ENCODE peak calls at places on chromosomes 12 and 14, in nine cellular contexts. P, D, U, Q, L, O, J, T and B are unnamed samples.

GRCh38 chr14:68687746-68688145 is 105.1 kb downstream of the ZFP36L1 start:
- DNase-seq in P (no peak), D (no peak), U (no peak), Q (no peak), L (no peak), O (no peak), J (no peak), T (no peak), B (no peak)

GRCh38 chr12:19759229-19759628 is 319.9 kb downstream of the AEBP2 start:
- DNase-seq in P (no peak), D (no peak), U (no peak), Q (no peak), L (no peak), O (no peak), J (no peak), T (no peak), B (no peak)

GRCh38 chr14:32298346-32298745 is 30.8 kb upstream of the AKAP6 start:
- DNase-seq in P (no peak), D (no peak), U (no peak), Q (no peak), L (no peak), O (no peak), J (no peak), T (no peak), B (no peak)

GRCh38 chr12:2273288-2273687 is 220.5 kb downstream of the CACNA1C start:
- DNase-seq in P (no peak), D (no peak), U (no peak), Q (no peak), L (no peak), O (no peak), J (no peak), T (no peak), B (no peak)

GRCh38 chr12:1912580-1913376 is 5.7 kb downstream of the CACNA2D4 start:
- DNase-seq in P (no peak), D (no peak), U (no peak), Q (peak), L (peak), O (no peak), J (no peak), T (no peak), B (peak)

GRCh38 chr12:9378430-9378835 is 170.2 kb upstream of the PZP start:
- DNase-seq in P (no peak), D (no peak), U (no peak), Q (no peak), L (peak), O (no peak), J (no peak), T (peak), B (no peak)

GRCh38 chr14:89600950-89601826 is 184.2 kb upstream of the FOXN3 start:
- DNase-seq in P (no peak), D (no peak), U (no peak), Q (no peak), L (no peak), O (no peak), J (no peak), T (no peak), B (no peak)

GRCh38 chr14:68249534-68250517 is 430.2 kb downstream of the RAD51B start:
- DNase-seq in P (peak), D (no peak), U (no peak), Q (no peak), L (no peak), O (no peak), J (no peak), T (no peak), B (no peak)

GRCh38 chr12:64373204-64373603 is 17.4 kb downstream of the C12orf56 start:
- DNase-seq in P (no peak), D (no peak), U (no peak), Q (no peak), L (no peak), O (no peak), J (no peak), T (no peak), B (no peak)

GRCh38 chr14:93112891-93113677 is 2.6 kb downstream of the ITPK1 start:
- DNase-seq in P (peak), D (peak), U (peak), Q (peak), L (peak), O (no peak), J (peak), T (peak), B (no peak)

GRCh38 chr12:67472551-67472950 is 176.0 kb upstream of the DYRK2 start:
- DNase-seq in P (peak), D (no peak), U (no peak), Q (no peak), L (no peak), O (peak), J (no peak), T (no peak), B (no peak)

GRCh38 chr14:100417466-100417865 is 94.3 kb downstream of the SLC25A47 start:
- DNase-seq in P (peak), D (no peak), U (no peak), Q (no peak), L (peak), O (no peak), J (peak), T (no peak), B (no peak)

GRCh38 chr12:123445388-123446344 is 9.2 kb upstream of the RILPL2 start:
- DNase-seq in P (no peak), D (no peak), U (no peak), Q (no peak), L (no peak), O (no peak), J (no peak), T (no peak), B (no peak)

GRCh38 chr12:28172434-28173030 is 17.7 kb upstream of the CCDC91 start:
- DNase-seq in P (no peak), D (no peak), U (no peak), Q (no peak), L (peak), O (no peak), J (no peak), T (peak), B (no peak)

GRCh38 chr12:124451637-124452243 is 115.7 kb downstream of the NCOR2 start:
- DNase-seq in P (no peak), D (no peak), U (no peak), Q (no peak), L (no peak), O (no peak), J (no peak), T (no peak), B (no peak)

GRCh38 chr12:62919827-62920226 is 15.1 kb downstream of the PPM1H start:
- DNase-seq in P (peak), D (no peak), U (no peak), Q (no peak), L (no peak), O (no peak), J (no peak), T (no peak), B (no peak)

GRCh38 chr14:104293231-104293841 is 154.9 kb downstream of the KIF26A start:
- DNase-seq in P (no peak), D (no peak), U (no peak), Q (no peak), L (no peak), O (no peak), J (peak), T (no peak), B (no peak)

GRCh38 chr12:2688381-2688881 is 106.3 kb upstream of the FKBP4 start:
- DNase-seq in P (no peak), D (no peak), U (no peak), Q (no peak), L (no peak), O (no peak), J (no peak), T (no peak), B (peak)

GRCh38 chr14:81315344-81315743 is 84.8 kb downstream of the STON2 start:
- DNase-seq in P (no peak), D (no peak), U (no peak), Q (no peak), L (no peak), O (no peak), J (no peak), T (no peak), B (no peak)

GRCh38 chr12:21648378-21648777 is 9.3 kb downstream of the LDHB start:
- DNase-seq in P (no peak), D (no peak), U (no peak), Q (no peak), L (no peak), O (no peak), J (no peak), T (no peak), B (no peak)

GRCh38 chr12:66066929-66067281 is 63.6 kb downstream of the LLPH start:
- DNase-seq in P (no peak), D (no peak), U (no peak), Q (no peak), L (no peak), O (no peak), J (no peak), T (no peak), B (no peak)

GRCh38 chr12:93184664-93185368 is 192.9 kb upstream of the NUDT4 start:
- DNase-seq in P (no peak), D (no peak), U (no peak), Q (no peak), L (no peak), O (no peak), J (no peak), T (no peak), B (no peak)

GRCh38 chr14:98594156-98594555 is 677.8 kb downstream of the BCL11B start:
- DNase-seq in P (no peak), D (no peak), U (no peak), Q (no peak), L (no peak), O (no peak), J (no peak), T (no peak), B (no peak)

GRCh38 chr12:67366530-67367196 is 97.5 kb downstream of the CAND1 start:
- DNase-seq in P (no peak), D (no peak), U (no peak), Q (no peak), L (no peak), O (no peak), J (no peak), T (no peak), B (no peak)

GRCh38 chr12:117119592-117120198 is 20.5 kb upstream of the TESC start:
- DNase-seq in P (no peak), D (no peak), U (peak), Q (peak), L (peak), O (no peak), J (no peak), T (peak), B (no peak)

GRCh38 chr12:62683724-62684501 is 217.3 kb downstream of the MON2 start:
- DNase-seq in P (peak), D (no peak), U (no peak), Q (no peak), L (no peak), O (no peak), J (no peak), T (no peak), B (no peak)

GRCh38 chr12:851343-851742 is 98.2 kb downstream of the RAD52 start:
- DNase-seq in P (no peak), D (no peak), U (no peak), Q (no peak), L (no peak), O (no peak), J (no peak), T (no peak), B (no peak)

GRCh38 chr14:55077691-55078151 is 26.3 kb downstream of the MAPK1IP1L start:
- DNase-seq in P (no peak), D (no peak), U (no peak), Q (no peak), L (no peak), O (no peak), J (peak), T (no peak), B (no peak)

GRCh38 chr12:16579041-16579440 is 26.9 kb downstream of the LMO3 start:
- DNase-seq in P (no peak), D (no peak), U (no peak), Q (no peak), L (no peak), O (no peak), J (no peak), T (no peak), B (no peak)

GRCh38 chr12:107526555-107527180 is 158.9 kb upstream of the PWP1 start:
- DNase-seq in P (no peak), D (no peak), U (no peak), Q (no peak), L (no peak), O (no peak), J (no peak), T (no peak), B (no peak)

GRCh38 chr14:106287506-106287905 is 761.1 kb downstream of the TMEM121 start:
- DNase-seq in P (no peak), D (no peak), U (no peak), Q (no peak), L (no peak), O (no peak), J (no peak), T (no peak), B (no peak)

GRCh38 chr14:78983126-78983525 is 813.0 kb downstream of the NRXN3 start:
- DNase-seq in P (no peak), D (no peak), U (no peak), Q (no peak), L (no peak), O (no peak), J (no peak), T (no peak), B (no peak)

GRCh38 chr12:54977155-54977554 is 7.4 kb downstream of the TESPA1 start:
- DNase-seq in P (no peak), D (no peak), U (no peak), Q (no peak), L (no peak), O (no peak), J (no peak), T (no peak), B (no peak)

GRCh38 chr12:66290716-66291200 is 11.5 kb upstream of the HELB start:
- DNase-seq in P (no peak), D (no peak), U (peak), Q (peak), L (no peak), O (no peak), J (no peak), T (no peak), B (no peak)

GRCh38 chr12:97637770-97638169 is 175.2 kb downstream of the RMST start:
- DNase-seq in P (no peak), D (no peak), U (no peak), Q (no peak), L (no peak), O (no peak), J (no peak), T (no peak), B (no peak)